ENCODE peak calls at places on chromosomes 7 and 10, in six cellular contexts. C, Q, V, D, G and P are unnamed samples. For H3K4me1 and H3K36me3, the result is how much of the 10 kb centered on the place peaks cover.

GRCh38 chr7:12805957-12806356 is 118.5 kb downstream of the ARL4A start:
- DNase-seq in C (no peak), Q (no peak), V (no peak), D (no peak), G (no peak), P (peak)

GRCh38 chr10:122939819-122940543 is 14.0 kb downstream of the C10orf88 start:
- DNase-seq in C (no peak), Q (no peak), V (no peak), D (peak), G (peak), P (no peak)

GRCh38 chr10:124606822-124607221 is 137.4 kb downstream of the FAM53B start:
- DNase-seq in C (no peak), Q (no peak), V (no peak), D (no peak), G (no peak), P (no peak)

GRCh38 chr7:47285860-47286491 is 295.9 kb downstream of the TNS3 start:
- DNase-seq in C (peak), Q (no peak), V (no peak), D (peak), G (peak), P (no peak)

GRCh38 chr10:49162761-49163160 is 25.4 kb downstream of the TMEM273 start:
- DNase-seq in C (no peak), Q (no peak), V (no peak), D (no peak), G (no peak), P (no peak)

GRCh38 chr10:91788527-91788926 is 9.7 kb upstream of the TNKS2 start:
- DNase-seq in C (no peak), Q (no peak), V (no peak), D (no peak), G (no peak), P (no peak)

GRCh38 chr10:101052285-101052684 is 9.5 kb upstream of the KAZALD1 start:
- DNase-seq in C (no peak), Q (no peak), V (no peak), D (peak), G (peak), P (no peak)

GRCh38 chr10:114437456-114438292 is 33.4 kb upstream of the AFAP1L2 start:
- DNase-seq in C (no peak), Q (no peak), V (peak), D (peak), G (no peak), P (no peak)

GRCh38 chr7:16708980-16709379 is 44.6 kb upstream of the TSPAN13 start:
- DNase-seq in C (no peak), Q (no peak), V (no peak), D (peak), G (peak), P (no peak)

GRCh38 chr10:121243899-121244241 is 354.4 kb downstream of the FGFR2 start:
- DNase-seq in C (no peak), Q (no peak), V (no peak), D (no peak), G (no peak), P (no peak)

GRCh38 chr10:97020452-97021400 is 165.0 kb downstream of the SLIT1 start:
- DNase-seq in C (peak), Q (no peak), V (no peak), D (no peak), G (no peak), P (no peak)

GRCh38 chr10:86790394-86790793 is 34.0 kb downstream of the BMPR1A start:
- DNase-seq in C (no peak), Q (no peak), V (no peak), D (no peak), G (no peak), P (no peak)

GRCh38 chr10:93437946-93438795 is 44.0 kb downstream of the MYOF start:
- DNase-seq in C (no peak), Q (no peak), V (no peak), D (peak), G (peak), P (no peak)

GRCh38 chr10:79246209-79246581 is 101.1 kb upstream of the PPIF start:
- DNase-seq in C (peak), Q (no peak), V (no peak), D (peak), G (no peak), P (no peak)

GRCh38 chr10:78473016-78473415 is 439.4 kb downstream of the RPS24 start:
- DNase-seq in C (no peak), Q (no peak), V (no peak), D (no peak), G (no peak), P (no peak)

GRCh38 chr10:16562891-16563290 is 41.2 kb upstream of the C1QL3 start:
- DNase-seq in C (no peak), Q (no peak), V (no peak), D (no peak), G (no peak), P (no peak)

GRCh38 chr7:101614939-101615302 is 14.2 kb downstream of the MYL10 start:
- DNase-seq in C (no peak), Q (no peak), V (no peak), D (peak), G (no peak), P (no peak)

GRCh38 chr7:17807242-17807641 is 133.1 kb downstream of the SNX13 start:
- DNase-seq in C (no peak), Q (no peak), V (no peak), D (no peak), G (no peak), P (no peak)

GRCh38 chr10:24444337-24444736 is 235.4 kb downstream of the KIAA1217 start:
- DNase-seq in C (no peak), Q (no peak), V (no peak), D (peak), G (peak), P (no peak)

DNA sequence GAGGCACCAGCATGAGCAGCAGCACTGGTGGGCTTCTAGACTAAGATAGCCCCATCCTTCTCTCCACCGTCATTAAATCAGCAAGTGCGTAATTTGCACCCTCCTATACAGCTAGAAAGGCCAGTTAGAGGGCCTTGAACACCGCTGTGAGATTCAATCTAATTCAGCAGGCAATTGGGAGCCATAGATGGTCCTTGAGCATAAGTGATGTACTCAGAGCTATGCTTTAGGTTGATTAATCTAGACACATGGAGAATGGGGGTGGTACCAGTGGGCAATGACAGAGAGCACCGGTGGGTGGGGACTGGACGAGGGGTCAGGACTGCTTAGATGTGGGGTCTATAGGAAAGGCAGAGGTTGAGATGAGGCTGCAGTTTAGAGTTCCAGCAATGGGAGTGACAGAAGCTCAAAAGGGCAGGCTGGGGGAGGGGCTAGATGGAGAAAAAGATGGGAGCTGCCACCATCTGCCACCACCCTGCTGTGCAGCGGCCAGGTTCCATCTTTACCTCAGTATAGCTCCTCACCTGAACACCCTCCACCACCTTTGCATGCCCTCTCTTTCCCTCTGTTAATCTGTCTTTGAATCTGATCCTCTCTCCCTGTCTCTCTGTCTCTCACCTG is 87.3 kb downstream of the C10orf105 start:
- DNase-seq in C (no peak), Q (no peak), V (no peak), D (no peak), G (no peak), P (no peak)
- H3K4me1 ChIP-seq in C (under half), Q (under half), V (under half), D (under half), G (under half), P (under half)

GRCh38 chr7:65379318-65379717 is 5.7 kb downstream of the ZNF92 start:
- DNase-seq in C (no peak), Q (no peak), V (no peak), D (no peak), G (peak), P (no peak)

GRCh38 chr7:65382452-65382851 is 8.8 kb downstream of the ZNF92 start:
- DNase-seq in C (no peak), Q (no peak), V (peak), D (no peak), G (no peak), P (no peak)

DNA sequence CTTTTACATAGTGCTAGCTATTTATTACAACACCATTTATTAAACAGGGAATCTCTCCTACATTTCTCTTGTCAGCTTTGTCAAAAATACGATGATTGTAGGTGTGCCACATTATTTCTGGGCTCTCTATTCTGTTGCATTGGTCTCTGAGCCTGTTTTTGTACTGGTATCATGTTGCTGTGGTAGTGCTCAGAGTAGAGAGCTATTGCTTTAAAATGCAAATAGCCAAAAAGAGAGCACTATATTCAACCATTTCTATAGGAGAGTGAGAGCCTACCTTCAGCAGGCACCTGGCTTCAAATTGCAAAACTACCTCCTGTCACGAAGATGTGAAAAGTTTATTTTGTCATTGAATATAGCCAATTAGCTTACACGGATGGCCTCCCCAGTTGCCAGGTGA is 8.1 kb downstream of the ZNF92 start:
- DNase-seq in C (no peak), Q (no peak), V (peak), D (no peak), G (no peak), P (peak)
- H3K4me3 ChIP-seq in C (no peak), Q (no peak), V (peak), D (no peak), G (no peak), P (no peak)

DNA sequence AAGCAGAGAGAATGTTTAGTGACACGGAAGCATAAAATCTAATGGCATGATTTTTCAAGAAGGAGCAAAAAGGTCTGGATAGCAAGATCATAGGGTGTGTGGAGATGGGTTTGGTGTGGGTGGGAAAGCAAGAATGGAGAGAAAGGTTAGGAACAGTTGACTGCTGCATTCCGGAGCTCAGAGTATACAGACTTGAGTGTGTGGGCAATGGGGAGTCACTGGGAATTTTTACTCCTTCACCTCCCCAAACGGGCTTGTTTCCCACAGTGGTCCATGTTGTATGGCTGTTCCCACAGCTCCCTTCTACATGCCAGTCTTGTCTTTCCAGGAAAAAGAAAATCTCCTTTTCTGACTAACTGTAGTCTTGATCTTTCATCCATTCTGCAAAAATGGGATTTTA is 122.1 kb downstream of the CDK6 start:
- DNase-seq in C (no peak), Q (no peak), V (no peak), D (no peak), G (peak), P (no peak)
- H3K36me3 ChIP-seq in C (under half), Q (under half), V (under half), D (under half), G (under half), P (under half)

DNA sequence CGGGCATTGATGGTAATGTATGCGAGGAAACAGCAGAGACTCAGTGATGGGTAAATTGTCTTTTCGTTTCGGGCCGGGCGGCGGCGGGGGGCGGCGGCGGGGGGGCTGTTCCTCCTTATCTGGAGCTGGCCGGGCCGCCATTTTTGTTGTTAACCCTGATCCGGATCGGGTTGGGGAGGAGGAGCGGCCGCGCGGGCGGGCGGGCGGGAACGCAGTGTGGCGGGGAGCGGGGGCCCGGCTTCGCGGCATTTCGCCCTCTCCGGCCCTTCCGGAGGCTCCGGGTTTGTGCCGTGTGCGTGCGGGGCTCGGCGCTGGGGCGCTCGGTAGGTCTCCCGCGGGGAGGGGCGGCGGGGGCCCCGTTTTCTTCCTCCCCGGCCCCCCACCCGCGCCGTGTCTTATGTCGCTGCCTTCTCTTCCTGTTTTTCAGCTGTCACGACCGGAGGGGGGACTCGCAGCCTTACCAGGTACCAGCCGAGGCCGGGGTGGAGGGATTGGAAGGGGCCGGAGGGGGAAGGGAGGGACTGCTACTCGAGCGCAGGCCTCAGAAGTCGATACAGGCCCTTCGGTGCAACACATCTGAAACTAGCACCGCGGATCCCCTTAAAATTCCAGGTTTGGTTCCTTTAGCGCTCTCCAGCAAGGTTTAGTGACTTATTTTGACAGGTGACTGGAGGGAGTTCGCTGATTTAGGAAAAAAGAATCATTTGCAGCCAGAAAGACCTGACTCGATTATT is 820 bp downstream of the WAC start:
- DNase-seq in C (peak), Q (peak), V (peak), D (peak), G (no peak), P (peak)
- H3K4me1 ChIP-seq in C (under half), Q (under half), V (under half), D (under half), G (under half), P (under half)

DNA sequence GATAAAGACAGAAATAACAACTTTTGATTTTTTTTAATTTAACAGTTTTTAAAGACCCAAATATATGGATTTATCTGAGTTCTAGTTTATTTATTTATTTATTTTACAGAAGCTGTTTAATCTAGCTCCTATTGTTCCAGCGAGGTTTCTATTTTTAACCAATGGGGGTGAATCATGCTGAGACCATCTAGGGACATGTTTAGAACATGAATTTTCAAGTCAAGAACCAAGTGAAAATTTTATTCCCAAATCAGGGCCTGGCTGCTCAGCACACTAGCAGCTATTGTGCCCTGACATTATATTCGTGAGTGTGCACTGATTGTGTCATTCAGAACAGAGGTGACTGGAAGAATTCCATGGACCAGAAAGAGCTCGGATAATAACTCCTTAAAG is 24.6 kb upstream of the MPP7 start:
- DNase-seq in C (no peak), Q (no peak), V (no peak), D (peak), G (peak), P (no peak)
- H3K4me3 ChIP-seq in C (peak), Q (no peak), V (peak), D (no peak), G (no peak), P (no peak)

DNA sequence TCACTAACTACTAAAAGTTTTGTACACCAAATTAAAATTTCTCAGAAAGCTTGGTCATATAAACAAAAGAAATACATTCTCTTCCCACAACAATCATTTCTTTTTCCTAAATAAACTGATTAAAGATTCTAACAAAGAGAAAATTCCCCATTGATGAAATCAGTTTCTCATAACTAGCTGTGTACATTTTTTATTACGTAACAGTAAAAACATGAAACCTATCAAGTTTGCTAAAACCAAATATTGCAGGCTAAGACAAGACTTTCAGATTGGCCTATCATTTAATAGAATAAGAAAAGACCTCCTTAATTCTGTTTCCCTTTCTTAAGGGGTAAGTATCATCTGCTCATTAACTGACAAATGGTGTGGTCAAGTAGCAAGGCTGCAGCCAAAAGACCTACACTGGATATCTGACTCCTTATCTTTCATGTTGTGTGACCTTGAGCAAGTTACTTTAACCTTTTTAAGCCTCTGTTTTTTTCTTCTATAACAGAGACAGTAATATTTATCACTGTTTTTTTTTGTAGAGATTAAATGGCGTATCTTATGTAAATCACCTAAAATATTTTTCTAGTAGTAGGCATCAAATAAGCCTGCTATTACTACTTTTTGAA is 22.4 kb downstream of the NAMPT start:
- DNase-seq in C (no peak), Q (no peak), V (no peak), D (no peak), G (no peak), P (no peak)
- H3K36me3 ChIP-seq in C (under half), Q (under half), V (half or more), D (half or more), G (under half), P (under half)